ENCODE peak calls at places on chromosomes 4 and X, in seven cellular contexts. One of them, this sample, is unnamed.

GRCh38 chr4:161714022-161714751 is 449.6 kb downstream of the FSTL5 start:
- DNase-seq in GM23338: no peak
- DNase-seq in stomach: no peak
- DNase-seq in prostate gland: no peak
- DNase-seq in sigmoid colon: no peak
- DNase-seq in transverse colon: no peak
- DNase-seq in H1: no peak
- DNase-seq in this sample: no peak

GRCh38 chr4:26993541-26993940 is 132.9 kb downstream of the STIM2 start:
- DNase-seq in GM23338: no peak
- DNase-seq in stomach: no peak
- DNase-seq in prostate gland: no peak
- DNase-seq in sigmoid colon: no peak
- DNase-seq in transverse colon: no peak
- DNase-seq in H1: no peak
- DNase-seq in this sample: no peak

GRCh38 chrX:135625995-135626394 is 87.4 kb upstream of the CT45A1 start:
- DNase-seq in GM23338: peak
- DNase-seq in stomach: no peak
- DNase-seq in prostate gland: no peak
- DNase-seq in sigmoid colon: no peak
- DNase-seq in transverse colon: no peak
- DNase-seq in H1: peak
- DNase-seq in this sample: no peak

GRCh38 chr4:2745981-2746806 is 9.9 kb downstream of the TNIP2 start:
- DNase-seq in GM23338: no peak
- DNase-seq in stomach: peak
- DNase-seq in prostate gland: no peak
- DNase-seq in sigmoid colon: no peak
- DNase-seq in transverse colon: peak
- DNase-seq in H1: no peak
- DNase-seq in this sample: peak

GRCh38 chr4:119810001-119810400 is 181.4 kb upstream of the PDE5A start:
- DNase-seq in GM23338: no peak
- DNase-seq in stomach: no peak
- DNase-seq in prostate gland: no peak
- DNase-seq in sigmoid colon: no peak
- DNase-seq in transverse colon: no peak
- DNase-seq in H1: no peak
- DNase-seq in this sample: no peak

GRCh38 chr4:931194-931959 is 739 bp downstream of the GAK start:
- DNase-seq in GM23338: no peak
- DNase-seq in stomach: no peak
- DNase-seq in prostate gland: no peak
- DNase-seq in sigmoid colon: no peak
- DNase-seq in transverse colon: peak
- DNase-seq in H1: no peak
- DNase-seq in this sample: no peak

GRCh38 chrX:94400488-94400887 is 726.5 kb downstream of the FAM133A start:
- DNase-seq in GM23338: peak
- DNase-seq in stomach: peak
- DNase-seq in prostate gland: peak
- DNase-seq in sigmoid colon: no peak
- DNase-seq in transverse colon: no peak
- DNase-seq in H1: no peak
- DNase-seq in this sample: no peak

GRCh38 chr4:57081651-57082349 is 28.4 kb downstream of the IGFBP7 start:
- DNase-seq in GM23338: peak
- DNase-seq in stomach: no peak
- DNase-seq in prostate gland: no peak
- DNase-seq in sigmoid colon: no peak
- DNase-seq in transverse colon: no peak
- DNase-seq in H1: no peak
- DNase-seq in this sample: no peak

GRCh38 chr4:74338792-74339333 is 26.1 kb upstream of the EREG start:
- DNase-seq in GM23338: no peak
- DNase-seq in stomach: no peak
- DNase-seq in prostate gland: no peak
- DNase-seq in sigmoid colon: no peak
- DNase-seq in transverse colon: no peak
- DNase-seq in H1: no peak
- DNase-seq in this sample: no peak

GRCh38 chr4:158176776-158177175 is 4.0 kb upstream of the GASK1B start:
- DNase-seq in GM23338: no peak
- DNase-seq in stomach: no peak
- DNase-seq in prostate gland: no peak
- DNase-seq in sigmoid colon: no peak
- DNase-seq in transverse colon: no peak
- DNase-seq in H1: no peak
- DNase-seq in this sample: no peak

GRCh38 chr4:54231419-54232150 is 2.5 kb downstream of the PDGFRA start:
- DNase-seq in GM23338: peak
- DNase-seq in stomach: no peak
- DNase-seq in prostate gland: no peak
- DNase-seq in sigmoid colon: peak
- DNase-seq in transverse colon: no peak
- DNase-seq in H1: peak
- DNase-seq in this sample: no peak

GRCh38 chr4:3202836-3203820 is 45.8 kb upstream of the MSANTD1 start:
- DNase-seq in GM23338: no peak
- DNase-seq in stomach: no peak
- DNase-seq in prostate gland: no peak
- DNase-seq in sigmoid colon: no peak
- DNase-seq in transverse colon: no peak
- DNase-seq in H1: no peak
- DNase-seq in this sample: no peak

DNA sequence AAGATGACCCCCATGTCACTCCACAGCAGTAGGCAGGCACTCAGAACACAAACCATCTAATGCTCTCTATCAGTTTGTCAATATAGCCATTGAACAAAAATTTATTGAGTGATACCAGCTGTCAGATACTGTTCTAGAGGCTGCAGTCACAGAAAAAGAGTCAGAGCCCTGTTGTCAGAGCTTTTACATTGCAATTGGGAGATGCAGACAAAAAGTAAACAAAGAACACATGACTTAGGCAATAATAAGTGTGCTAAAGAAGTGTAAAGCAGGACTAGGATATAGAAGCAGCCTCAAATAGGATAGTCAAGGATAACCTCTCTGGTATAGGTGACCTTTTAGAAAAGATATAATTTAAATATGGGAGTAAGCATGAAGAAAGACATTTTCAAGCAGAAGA is 8.9 kb downstream of the HTN1 start:
- DNase-seq in GM23338: no peak
- DNase-seq in stomach: no peak
- DNase-seq in prostate gland: no peak
- DNase-seq in sigmoid colon: no peak
- DNase-seq in transverse colon: no peak
- DNase-seq in H1: no peak
- DNase-seq in this sample: no peak
- TF ChIP-seq POLR2AphosphoS5 in GM23338: no peak
- TF ChIP-seq POLR2AphosphoS5 in stomach: no peak
- TF ChIP-seq POLR2AphosphoS5 in prostate gland: no peak
- TF ChIP-seq POLR2AphosphoS5 in sigmoid colon: no peak
- TF ChIP-seq POLR2AphosphoS5 in transverse colon: no peak
- TF ChIP-seq POLR2AphosphoS5 in H1: no peak
- TF ChIP-seq POLR2AphosphoS5 in this sample: no peak

GRCh38 chr4:48403358-48403757 is 62.0 kb downstream of the SLAIN2 start:
- DNase-seq in GM23338: no peak
- DNase-seq in stomach: no peak
- DNase-seq in prostate gland: no peak
- DNase-seq in sigmoid colon: no peak
- DNase-seq in transverse colon: no peak
- DNase-seq in H1: no peak
- DNase-seq in this sample: no peak

GRCh38 chr4:48396043-48396442 is 54.7 kb downstream of the SLAIN2 start:
- DNase-seq in GM23338: no peak
- DNase-seq in stomach: no peak
- DNase-seq in prostate gland: no peak
- DNase-seq in sigmoid colon: no peak
- DNase-seq in transverse colon: no peak
- DNase-seq in H1: no peak
- DNase-seq in this sample: no peak

GRCh38 chr4:48403779-48404178 is 62.5 kb downstream of the SLAIN2 start:
- DNase-seq in GM23338: no peak
- DNase-seq in stomach: no peak
- DNase-seq in prostate gland: no peak
- DNase-seq in sigmoid colon: no peak
- DNase-seq in transverse colon: no peak
- DNase-seq in H1: no peak
- DNase-seq in this sample: no peak

GRCh38 chr4:48405924-48406323 is 64.6 kb downstream of the SLAIN2 start:
- DNase-seq in GM23338: no peak
- DNase-seq in stomach: no peak
- DNase-seq in prostate gland: no peak
- DNase-seq in sigmoid colon: no peak
- DNase-seq in transverse colon: no peak
- DNase-seq in H1: no peak
- DNase-seq in this sample: no peak

DNA sequence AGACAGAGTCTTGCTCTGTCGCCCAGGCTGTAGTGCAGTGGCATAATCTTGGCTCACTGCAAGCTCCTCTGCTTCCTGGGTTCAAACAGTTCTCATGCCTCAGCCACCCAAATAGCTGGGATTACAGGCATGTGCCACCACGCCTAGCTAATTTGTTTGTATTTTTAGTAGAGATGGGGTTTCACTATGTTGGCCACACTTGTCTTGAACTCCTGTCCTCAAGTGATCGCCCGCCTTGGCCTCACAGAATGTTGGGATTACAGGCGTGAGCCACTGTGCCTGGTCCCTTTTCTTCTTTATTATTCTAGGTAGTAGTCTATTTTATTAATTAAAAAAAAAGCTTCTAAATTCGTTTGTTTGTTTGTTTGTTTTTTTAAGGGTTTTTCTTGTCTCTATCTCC is 59.1 kb downstream of the SLAIN2 start:
- DNase-seq in GM23338: no peak
- DNase-seq in stomach: no peak
- DNase-seq in prostate gland: no peak
- DNase-seq in sigmoid colon: no peak
- DNase-seq in transverse colon: no peak
- DNase-seq in H1: no peak
- DNase-seq in this sample: no peak
- H3K4me3 ChIP-seq in GM23338: no peak
- H3K4me3 ChIP-seq in stomach: no peak
- H3K4me3 ChIP-seq in prostate gland: no peak
- H3K4me3 ChIP-seq in sigmoid colon: no peak
- H3K4me3 ChIP-seq in transverse colon: no peak
- H3K4me3 ChIP-seq in H1: no peak
- H3K4me3 ChIP-seq in this sample: no peak

GRCh38 chr4:24750106-24750505 is 45.3 kb upstream of the SOD3 start:
- DNase-seq in GM23338: no peak
- DNase-seq in stomach: no peak
- DNase-seq in prostate gland: no peak
- DNase-seq in sigmoid colon: no peak
- DNase-seq in transverse colon: no peak
- DNase-seq in H1: no peak
- DNase-seq in this sample: no peak

GRCh38 chr4:24748758-24749350 is 46.5 kb upstream of the SOD3 start:
- DNase-seq in GM23338: no peak
- DNase-seq in stomach: no peak
- DNase-seq in prostate gland: no peak
- DNase-seq in sigmoid colon: no peak
- DNase-seq in transverse colon: no peak
- DNase-seq in H1: no peak
- DNase-seq in this sample: no peak

GRCh38 chr4:24748023-24748422 is 47.4 kb upstream of the SOD3 start:
- DNase-seq in GM23338: no peak
- DNase-seq in stomach: no peak
- DNase-seq in prostate gland: no peak
- DNase-seq in sigmoid colon: no peak
- DNase-seq in transverse colon: no peak
- DNase-seq in H1: no peak
- DNase-seq in this sample: no peak

GRCh38 chr4:24745172-24745895 is 50.0 kb upstream of the SOD3 start:
- DNase-seq in GM23338: no peak
- DNase-seq in stomach: no peak
- DNase-seq in prostate gland: no peak
- DNase-seq in sigmoid colon: no peak
- DNase-seq in transverse colon: no peak
- DNase-seq in H1: no peak
- DNase-seq in this sample: no peak

DNA sequence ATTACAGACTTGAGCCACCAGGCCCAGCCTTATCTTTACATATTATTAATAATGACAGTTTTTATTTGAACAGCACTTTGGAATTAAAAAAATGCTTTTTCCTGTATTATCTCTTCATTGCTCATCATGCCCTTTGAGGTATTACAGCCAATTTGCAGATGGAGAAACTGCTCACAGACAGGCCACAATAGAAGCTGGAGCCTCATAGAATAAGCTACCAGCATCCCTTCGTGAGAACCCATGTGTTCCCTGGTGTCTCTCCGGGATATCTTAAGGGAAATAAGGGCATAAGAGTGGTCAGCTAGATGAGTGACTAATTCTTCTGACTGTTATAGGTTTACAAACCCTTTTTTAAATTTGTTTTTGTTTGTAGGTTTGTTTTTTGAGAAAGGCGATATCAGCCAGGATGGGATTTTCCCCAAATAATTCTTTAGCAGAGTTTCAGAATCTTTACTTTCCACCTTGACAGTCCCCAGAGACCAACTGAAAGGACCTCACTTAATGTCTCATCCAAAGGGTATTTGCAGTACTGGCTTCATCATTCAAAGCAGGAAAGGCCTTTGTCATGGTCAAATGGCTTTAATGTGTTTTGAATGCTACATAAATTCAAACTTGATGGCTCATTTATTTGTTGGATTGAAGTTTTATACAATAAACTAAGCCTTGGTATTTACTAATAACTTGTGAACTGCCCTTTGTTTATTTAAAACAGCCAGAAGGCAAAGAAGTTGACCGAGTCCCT is 48.0 kb upstream of the SOD3 start:
- DNase-seq in GM23338: no peak
- DNase-seq in stomach: no peak
- DNase-seq in prostate gland: no peak
- DNase-seq in sigmoid colon: no peak
- DNase-seq in transverse colon: no peak
- DNase-seq in H1: no peak
- DNase-seq in this sample: no peak
- TF ChIP-seq POLR2AphosphoS5 in GM23338: no peak
- TF ChIP-seq POLR2AphosphoS5 in stomach: no peak
- TF ChIP-seq POLR2AphosphoS5 in prostate gland: no peak
- TF ChIP-seq POLR2AphosphoS5 in sigmoid colon: no peak
- TF ChIP-seq POLR2AphosphoS5 in transverse colon: no peak
- TF ChIP-seq POLR2AphosphoS5 in H1: no peak
- TF ChIP-seq POLR2AphosphoS5 in this sample: no peak

DNA sequence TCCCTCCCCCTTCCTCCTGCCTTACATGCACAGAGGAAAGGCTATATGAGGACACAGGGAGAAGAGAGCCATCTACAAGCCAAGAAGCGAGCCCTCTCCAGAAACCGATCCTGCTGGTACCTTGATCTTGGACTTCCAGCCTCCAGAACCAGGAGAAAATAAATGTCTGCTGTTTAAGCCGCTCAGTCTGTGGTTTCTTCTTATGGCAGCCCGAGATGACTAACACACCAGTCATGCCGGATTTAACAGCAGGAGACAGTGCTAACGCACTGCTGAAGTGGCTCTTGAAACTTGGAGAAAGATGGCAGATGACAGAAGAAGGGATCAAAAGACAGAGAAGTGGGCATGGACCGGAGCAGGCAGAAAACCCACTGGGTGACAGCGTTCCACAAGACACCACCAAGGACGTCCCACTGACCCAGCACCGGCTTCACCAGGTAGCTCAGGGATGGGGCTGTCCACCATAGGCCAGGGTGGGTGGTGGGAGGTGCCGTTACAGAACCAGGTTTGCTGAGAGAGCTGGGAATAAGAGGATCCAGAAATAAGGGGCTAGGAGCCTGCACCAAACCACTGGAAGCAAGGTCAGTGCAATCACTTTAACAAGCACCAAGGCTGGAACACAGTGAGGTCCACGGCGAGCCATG is 6.2 kb upstream of the MAN2B2 start:
- DNase-seq in GM23338: no peak
- DNase-seq in stomach: no peak
- DNase-seq in prostate gland: no peak
- DNase-seq in sigmoid colon: no peak
- DNase-seq in transverse colon: no peak
- DNase-seq in H1: no peak
- DNase-seq in this sample: no peak
- H3K4me3 ChIP-seq in GM23338: no peak
- H3K4me3 ChIP-seq in stomach: no peak
- H3K4me3 ChIP-seq in prostate gland: no peak
- H3K4me3 ChIP-seq in sigmoid colon: no peak
- H3K4me3 ChIP-seq in transverse colon: no peak
- H3K4me3 ChIP-seq in H1: no peak
- H3K4me3 ChIP-seq in this sample: no peak

This sample was measured in spleen.